ENCODE peak calls at places on chromosomes 3 and 15, in five cellular contexts. I, R, H, U and M are unnamed samples.

GRCh38 chr15:40787344-40787841 is 17.6 kb downstream of the C15orf62 start:
- DNase-seq in I (peak), R (peak), H (peak), U (no peak), M (peak)

GRCh38 chr3:78801923-78802587 is 965.7 kb downstream of the ROBO1 start:
- DNase-seq in I (no peak), R (no peak), H (no peak), U (no peak), M (no peak)

GRCh38 chr15:85406916-85407315 is 26.5 kb downstream of the AKAP13 start:
- DNase-seq in I (no peak), R (no peak), H (no peak), U (no peak), M (peak)

GRCh38 chr3:158731938-158732855 is at the start of gene RARRES1:
- DNase-seq in I (peak), R (no peak), H (no peak), U (no peak), M (no peak)

GRCh38 chr3:47781326-47781684 is 388 bp downstream of the SMARCC1 start:
- DNase-seq in I (peak), R (no peak), H (no peak), U (no peak), M (no peak)

GRCh38 chr15:42491540-42492225 is 742 bp upstream of the ZNF106 start:
- DNase-seq in I (no peak), R (peak), H (peak), U (no peak), M (no peak)

GRCh38 chr3:159762238-159762637 is 226.4 kb upstream of the IL12A start:
- DNase-seq in I (no peak), R (peak), H (no peak), U (no peak), M (peak)

GRCh38 chr3:98556164-98557130 is 24.7 kb downstream of the GPR15 start:
- DNase-seq in I (peak), R (no peak), H (no peak), U (no peak), M (peak)

GRCh38 chr3:3714572-3714971 is 84.7 kb upstream of the LRRN1 start:
- DNase-seq in I (no peak), R (no peak), H (no peak), U (no peak), M (no peak)

GRCh38 chr3:18758047-18758704 is 333.0 kb upstream of the SATB1 start:
- DNase-seq in I (no peak), R (peak), H (peak), U (no peak), M (peak)

GRCh38 chr15:63860161-63860954 is 26.6 kb upstream of the HERC1 start:
- DNase-seq in I (peak), R (no peak), H (no peak), U (no peak), M (no peak)

GRCh38 chr3:74281705-74282104 is 332.8 kb downstream of the CNTN3 start:
- DNase-seq in I (no peak), R (no peak), H (no peak), U (no peak), M (no peak)

GRCh38 chr3:99818818-99819217 is 1.2 kb downstream of the CMSS1 start:
- DNase-seq in I (no peak), R (no peak), H (no peak), U (no peak), M (no peak)

GRCh38 chr3:52054689-52055511 is 1.5 kb downstream of the DUSP7 start:
- DNase-seq in I (no peak), R (no peak), H (no peak), U (no peak), M (no peak)

GRCh38 chr3:86869536-86869935 is 121.4 kb downstream of the VGLL3 start:
- DNase-seq in I (no peak), R (no peak), H (no peak), U (no peak), M (no peak)

GRCh38 chr3:42556089-42556632 is 25.6 kb downstream of the SEC22C start:
- DNase-seq in I (no peak), R (no peak), H (no peak), U (no peak), M (no peak)

GRCh38 chr3:4047343-4047742 is 248.1 kb downstream of the LRRN1 start:
- DNase-seq in I (no peak), R (no peak), H (no peak), U (no peak), M (no peak)

GRCh38 chr15:92141607-92142006 is 252.1 kb upstream of the ST8SIA2 start:
- DNase-seq in I (no peak), R (no peak), H (no peak), U (no peak), M (no peak)

GRCh38 chr3:130626021-130626420 is 109.0 kb downstream of the COL6A6 start:
- DNase-seq in I (no peak), R (peak), H (no peak), U (no peak), M (no peak)

GRCh38 chr15:67863442-67863987 is 23.7 kb upstream of the RNU6-1 start:
- DNase-seq in I (peak), R (peak), H (no peak), U (peak), M (peak)

GRCh38 chr15:92770641-92771040 is 115.1 kb upstream of the FAM174B start:
- DNase-seq in I (no peak), R (no peak), H (no peak), U (no peak), M (no peak)

GRCh38 chr3:9123849-9124248 is 125.6 kb downstream of the SRGAP3 start:
- DNase-seq in I (no peak), R (no peak), H (no peak), U (no peak), M (no peak)